ENCODE peak calls at places on chromosome X, in six cellular contexts. B is endothelial cell, R is ovary, X is endothelial cell of umbilical vein, T is cardiac fibroblast, Z is nephron progenitor cell. K is an unnamed sample.

GRCh38 chrX:24357101-24357500 is 3.3 kb upstream of the SUPT20HL1 start:
- DNase-seq in B (no peak), R (no peak), X (peak; percentile 66), T (peak; percentile 55), Z (no peak), K (no peak)

GRCh38 chrX:119041175-119041574 is 31.6 kb upstream of the CT47C1 start:
- DNase-seq in B (no peak), R (peak; percentile 63), X (peak; percentile 90), T (peak; percentile 88), Z (no peak), K (no peak)

GRCh38 chrX:73683236-73683859 is 120.4 kb downstream of the CHIC1 start:
- DNase-seq in B (no peak), R (no peak), X (no peak), T (peak; percentile 31), Z (no peak), K (no peak)

GRCh38 chrX:10022580-10023245 is 55.6 kb downstream of the CLDN34 start:
- DNase-seq in B (no peak), R (no peak), X (peak; percentile 83), T (peak; percentile 82), Z (no peak), K (no peak)

GRCh38 chrX:54484666-54485065 is 11.4 kb downstream of the FGD1 start:
- DNase-seq in B (no peak), R (no peak), X (no peak), T (peak; percentile 19), Z (no peak), K (no peak)

GRCh38 chrX:138756234-138756633 is 44.7 kb upstream of the FGF13 start:
- DNase-seq in B (peak; percentile 36), R (peak; percentile 24), X (no peak), T (peak; percentile 0), Z (peak; percentile 63), K (no peak)

GRCh38 chrX:2969021-2969420 is 37.3 kb upstream of the ARSH start:
- DNase-seq in B (no peak), R (no peak), X (no peak), T (no peak), Z (no peak), K (no peak)

GRCh38 chrX:73126240-73126639 is 46.9 kb upstream of the PABPC1L2A start:
- DNase-seq in B (no peak), R (no peak), X (no peak), T (no peak), Z (no peak), K (no peak)

GRCh38 chrX:118807151-118808017 is 16.2 kb upstream of the ZCCHC12 start:
- DNase-seq in B (peak; percentile 37), R (peak; percentile 53), X (peak; percentile 50), T (peak; percentile 69), Z (peak; percentile 42), K (peak; percentile 30)

GRCh38 chrX:87634361-87634760 is 116.8 kb downstream of the KLHL4 start:
- DNase-seq in B (no peak), R (no peak), X (peak; percentile 69), T (no peak), Z (no peak), K (no peak)

GRCh38 chrX:87710580-87710979 is 193.0 kb downstream of the KLHL4 start:
- DNase-seq in B (no peak), R (no peak), X (no peak), T (no peak), Z (no peak), K (no peak)

GRCh38 chrX:110477593-110478228 is 119.1 kb downstream of the RTL9 start:
- DNase-seq in B (no peak), R (no peak), X (no peak), T (no peak), Z (no peak), K (no peak)

GRCh38 chrX:154419688-154420401 is 8.5 kb downstream of the TAFAZZIN start:
- DNase-seq in B (no peak), R (no peak), X (no peak), T (no peak), Z (no peak), K (no peak)

GRCh38 chrX:11336201-11336600 is 43.0 kb downstream of the AMELX start:
- DNase-seq in B (no peak), R (no peak), X (peak; percentile 71), T (no peak), Z (no peak), K (no peak)

GRCh38 chrX:24619647-24620046 is 27.5 kb downstream of the PCYT1B start:
- DNase-seq in B (no peak), R (peak; percentile 26), X (no peak), T (peak; percentile 49), Z (no peak), K (no peak)

GRCh38 chrX:120512627-120513026 is 43.5 kb upstream of the LAMP2 start:
- DNase-seq in B (no peak), R (no peak), X (no peak), T (no peak), Z (no peak), K (no peak)

GRCh38 chrX:129719931-129720520 is 18.8 kb upstream of the XPNPEP2 start:
- DNase-seq in B (no peak), R (no peak), X (peak; percentile 54), T (peak; percentile 35), Z (no peak), K (no peak)

GRCh38 chrX:122219226-122219625 is 964.9 kb upstream of the GRIA3 start:
- DNase-seq in B (no peak), R (no peak), X (no peak), T (no peak), Z (no peak), K (no peak)

GRCh38 chrX:14922437-14922836 is 49.2 kb downstream of the MOSPD2 start:
- DNase-seq in B (no peak), R (no peak), X (no peak), T (peak; percentile 53), Z (no peak), K (no peak)

GRCh38 chrX:20477836-20478532 is 211.3 kb upstream of the RPS6KA3 start:
- DNase-seq in B (no peak), R (no peak), X (no peak), T (no peak), Z (no peak), K (no peak)

GRCh38 chrX:71256051-71256450 is 2.1 kb upstream of the ZMYM3 start:
- DNase-seq in B (no peak), R (no peak), X (no peak), T (peak; percentile 4), Z (no peak), K (no peak)

GRCh38 chrX:70592091-70592490 is 147.5 kb downstream of the DLG3 start:
- DNase-seq in B (no peak), R (no peak), X (peak; percentile 1), T (peak; percentile 56), Z (no peak), K (no peak)

GRCh38 chrX:71111141-71111843 is at the start of gene IL2RG:
- DNase-seq in B (no peak), R (no peak), X (no peak), T (no peak), Z (no peak), K (peak; percentile 37)

DNA sequence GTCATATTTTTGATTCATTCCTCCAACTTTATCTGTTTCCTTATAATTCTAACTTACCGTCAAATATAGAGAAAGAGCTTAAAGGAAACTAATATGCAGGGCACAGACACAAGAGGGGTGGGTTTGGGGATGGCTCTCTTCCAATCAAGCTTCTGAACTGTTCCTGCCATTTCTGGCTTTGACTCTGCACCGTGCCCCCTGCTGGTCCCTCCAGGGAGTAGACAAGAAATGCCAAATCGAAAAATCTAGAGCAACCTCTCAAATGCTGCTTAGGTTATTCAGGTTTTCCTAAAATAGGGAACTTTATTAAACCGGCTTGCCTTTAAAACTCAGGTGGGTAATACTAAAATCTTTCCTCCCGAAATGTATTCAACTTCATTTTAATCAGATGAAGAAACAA is 39.8 kb upstream of the VCX3A start:
- DNase-seq in B (peak; percentile 3), R (no peak), X (no peak), T (no peak), Z (peak; percentile 26), K (no peak)
- TF ChIP-seq CTCF in B (peak; percentile 24), R (no peak), X (no peak), T (no peak), Z (peak; percentile 49), K (no peak)

GRCh38 chrX:155662297-155662696 is 49.5 kb upstream of the TMLHE start:
- DNase-seq in B (no peak), R (no peak), X (no peak), T (peak; percentile 3), Z (no peak), K (no peak)
- TF ChIP-seq CTCF in B (peak; percentile 22), R (no peak), X (no peak), T (peak; percentile 35), Z (no peak), K (no peak)

GRCh38 chrX:8783100-8784098 is 17.8 kb downstream of the FAM9A start:
- DNase-seq in B (peak; percentile 5), R (no peak), X (peak; percentile 33), T (peak; percentile 32), Z (peak; percentile 14), K (no peak)
- TF ChIP-seq CTCF in B (no peak), R (no peak), X (peak; percentile 41), T (peak; percentile 45), Z (no peak), K (no peak)

DNA sequence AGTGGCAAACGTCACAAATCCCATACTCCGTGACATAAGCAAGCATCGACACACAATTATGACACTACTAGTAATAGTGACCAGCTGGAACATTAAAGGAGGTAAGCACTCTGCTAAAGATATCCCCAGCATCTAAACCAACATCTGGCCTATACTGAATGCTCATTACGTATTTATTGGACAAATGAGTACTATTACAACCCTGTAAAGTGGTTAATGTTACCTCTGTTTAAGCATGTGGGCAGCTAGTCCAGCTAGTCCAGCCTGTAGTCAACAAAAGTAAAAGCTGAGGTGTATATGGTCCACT is 419 bp upstream of the RPGR start:
- DNase-seq in B (no peak), R (no peak), X (no peak), T (no peak), Z (no peak), K (no peak)
- TF ChIP-seq CTCF in B (no peak), R (no peak), X (no peak), T (no peak), Z (no peak), K (no peak)

DNA sequence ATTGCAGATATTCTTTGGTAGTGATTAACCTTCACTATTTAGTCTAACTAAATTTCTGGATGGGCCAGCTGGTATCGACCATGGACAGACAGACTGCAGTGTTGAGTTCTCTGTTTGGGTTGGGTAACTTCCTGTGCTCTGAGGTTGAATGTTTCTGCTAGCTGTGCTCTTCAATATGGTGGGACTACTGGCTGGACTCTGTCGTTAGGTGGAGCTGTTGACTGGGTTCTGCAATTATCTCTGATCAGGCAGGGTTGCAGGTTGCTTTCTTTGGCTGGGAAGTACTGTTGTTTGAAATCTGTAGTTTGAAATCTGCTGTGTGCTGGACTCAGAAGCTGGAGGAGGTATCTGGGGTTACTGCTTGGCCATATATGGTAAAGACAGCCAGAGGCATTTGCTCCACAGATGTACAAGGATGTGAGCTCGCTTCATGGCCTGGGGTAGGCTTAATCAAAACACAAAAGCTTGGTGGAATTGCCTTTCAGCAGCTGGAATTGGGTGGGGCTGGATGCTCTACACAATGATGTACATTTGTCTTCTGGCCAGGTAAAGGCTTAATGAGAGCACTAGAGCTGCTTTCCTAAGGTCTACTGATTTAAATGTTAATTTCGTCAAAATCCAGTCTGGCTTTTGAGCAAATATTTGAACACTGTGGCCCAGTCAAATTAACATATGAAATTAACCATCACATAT is 1472.0 kb downstream of the FAM133A start:
- DNase-seq in B (no peak), R (no peak), X (no peak), T (no peak), Z (no peak), K (no peak)
- TF ChIP-seq CTCF in B (no peak), R (no peak), X (no peak), T (no peak), Z (no peak), K (no peak)